ENCODE peak calls at places on chromosome 9, in ten cellular contexts. One of them, this sample, is unnamed. For H3K4me1, the result is how much of the 10 kb centered on the place peaks cover.

GRCh38 chr9:125990186-125990792 is 243.1 kb downstream of the PBX3 start:
- DNase-seq in cardiac muscle cell: no peak
- DNase-seq in psoas muscle: peak
- DNase-seq in adrenal gland: peak
- DNase-seq in OCI-LY7: no peak
- DNase-seq in PC-3: no peak
- DNase-seq in endodermal cell: peak
- DNase-seq in tibial nerve: no peak
- DNase-seq in astrocyte: no peak
- DNase-seq in tibial artery: peak
- DNase-seq in this sample: no peak

GRCh38 chr9:27308691-27309390 is 11.9 kb upstream of the EQTN start:
- DNase-seq in cardiac muscle cell: no peak
- DNase-seq in psoas muscle: no peak
- DNase-seq in adrenal gland: no peak
- DNase-seq in OCI-LY7: no peak
- DNase-seq in PC-3: no peak
- DNase-seq in endodermal cell: peak
- DNase-seq in tibial nerve: no peak
- DNase-seq in astrocyte: no peak
- DNase-seq in tibial artery: no peak
- DNase-seq in this sample: no peak

GRCh38 chr9:130903194-130904069 is 6.8 kb upstream of the QRFP start:
- DNase-seq in cardiac muscle cell: no peak
- DNase-seq in psoas muscle: no peak
- DNase-seq in adrenal gland: no peak
- DNase-seq in OCI-LY7: no peak
- DNase-seq in PC-3: no peak
- DNase-seq in endodermal cell: no peak
- DNase-seq in tibial nerve: no peak
- DNase-seq in astrocyte: no peak
- DNase-seq in tibial artery: no peak
- DNase-seq in this sample: no peak

GRCh38 chr9:591292-591691 is 250.2 kb upstream of the DMRT1 start:
- DNase-seq in cardiac muscle cell: peak
- DNase-seq in psoas muscle: peak
- DNase-seq in adrenal gland: no peak
- DNase-seq in OCI-LY7: no peak
- DNase-seq in PC-3: peak
- DNase-seq in endodermal cell: no peak
- DNase-seq in tibial nerve: no peak
- DNase-seq in astrocyte: no peak
- DNase-seq in tibial artery: no peak
- DNase-seq in this sample: no peak

GRCh38 chr9:4079346-4079745 is 220.5 kb downstream of the GLIS3 start:
- DNase-seq in cardiac muscle cell: no peak
- DNase-seq in psoas muscle: no peak
- DNase-seq in adrenal gland: no peak
- DNase-seq in OCI-LY7: no peak
- DNase-seq in PC-3: no peak
- DNase-seq in endodermal cell: no peak
- DNase-seq in tibial nerve: no peak
- DNase-seq in astrocyte: no peak
- DNase-seq in tibial artery: no peak
- DNase-seq in this sample: no peak

GRCh38 chr9:93039976-93040375 is 18.5 kb upstream of the SUSD3 start:
- DNase-seq in cardiac muscle cell: no peak
- DNase-seq in psoas muscle: no peak
- DNase-seq in adrenal gland: no peak
- DNase-seq in OCI-LY7: no peak
- DNase-seq in PC-3: no peak
- DNase-seq in endodermal cell: no peak
- DNase-seq in tibial nerve: no peak
- DNase-seq in astrocyte: no peak
- DNase-seq in tibial artery: no peak
- DNase-seq in this sample: no peak

GRCh38 chr9:110464321-110464720 is 115.2 kb downstream of the SVEP1 start:
- DNase-seq in cardiac muscle cell: no peak
- DNase-seq in psoas muscle: no peak
- DNase-seq in adrenal gland: no peak
- DNase-seq in OCI-LY7: peak
- DNase-seq in PC-3: no peak
- DNase-seq in endodermal cell: peak
- DNase-seq in tibial nerve: no peak
- DNase-seq in astrocyte: no peak
- DNase-seq in tibial artery: no peak
- DNase-seq in this sample: no peak

GRCh38 chr9:114416290-114416689 is 28.5 kb upstream of the AKNA start:
- DNase-seq in cardiac muscle cell: no peak
- DNase-seq in psoas muscle: no peak
- DNase-seq in adrenal gland: no peak
- DNase-seq in OCI-LY7: no peak
- DNase-seq in PC-3: no peak
- DNase-seq in endodermal cell: no peak
- DNase-seq in tibial nerve: no peak
- DNase-seq in astrocyte: no peak
- DNase-seq in tibial artery: no peak
- DNase-seq in this sample: no peak

GRCh38 chr9:134967547-134967930 is 49.8 kb upstream of the FCN1 start:
- DNase-seq in cardiac muscle cell: no peak
- DNase-seq in psoas muscle: peak
- DNase-seq in adrenal gland: no peak
- DNase-seq in OCI-LY7: no peak
- DNase-seq in PC-3: no peak
- DNase-seq in endodermal cell: peak
- DNase-seq in tibial nerve: no peak
- DNase-seq in astrocyte: no peak
- DNase-seq in tibial artery: peak
- DNase-seq in this sample: peak

GRCh38 chr9:95057121-95057520 is 260.4 kb downstream of the FANCC start:
- DNase-seq in cardiac muscle cell: no peak
- DNase-seq in psoas muscle: no peak
- DNase-seq in adrenal gland: no peak
- DNase-seq in OCI-LY7: no peak
- DNase-seq in PC-3: no peak
- DNase-seq in endodermal cell: no peak
- DNase-seq in tibial nerve: no peak
- DNase-seq in astrocyte: peak
- DNase-seq in tibial artery: no peak
- DNase-seq in this sample: no peak

GRCh38 chr9:87798276-87798833 is 72.4 kb downstream of the CTSL start:
- DNase-seq in cardiac muscle cell: no peak
- DNase-seq in psoas muscle: no peak
- DNase-seq in adrenal gland: no peak
- DNase-seq in OCI-LY7: no peak
- DNase-seq in PC-3: peak
- DNase-seq in endodermal cell: no peak
- DNase-seq in tibial nerve: no peak
- DNase-seq in astrocyte: no peak
- DNase-seq in tibial artery: no peak
- DNase-seq in this sample: no peak

GRCh38 chr9:87800456-87800855 is 74.5 kb downstream of the CTSL start:
- DNase-seq in cardiac muscle cell: no peak
- DNase-seq in psoas muscle: no peak
- DNase-seq in adrenal gland: no peak
- DNase-seq in OCI-LY7: no peak
- DNase-seq in PC-3: no peak
- DNase-seq in endodermal cell: no peak
- DNase-seq in tibial nerve: no peak
- DNase-seq in astrocyte: no peak
- DNase-seq in tibial artery: no peak
- DNase-seq in this sample: no peak

GRCh38 chr9:87803166-87803565 is 77.2 kb downstream of the CTSL start:
- DNase-seq in cardiac muscle cell: no peak
- DNase-seq in psoas muscle: no peak
- DNase-seq in adrenal gland: no peak
- DNase-seq in OCI-LY7: no peak
- DNase-seq in PC-3: no peak
- DNase-seq in endodermal cell: no peak
- DNase-seq in tibial nerve: no peak
- DNase-seq in astrocyte: no peak
- DNase-seq in tibial artery: no peak
- DNase-seq in this sample: no peak

GRCh38 chr9:87799503-87799902 is 73.6 kb downstream of the CTSL start:
- DNase-seq in cardiac muscle cell: no peak
- DNase-seq in psoas muscle: no peak
- DNase-seq in adrenal gland: no peak
- DNase-seq in OCI-LY7: no peak
- DNase-seq in PC-3: no peak
- DNase-seq in endodermal cell: no peak
- DNase-seq in tibial nerve: no peak
- DNase-seq in astrocyte: no peak
- DNase-seq in tibial artery: no peak
- DNase-seq in this sample: no peak

GRCh38 chr9:87801013-87801412 is 75.1 kb downstream of the CTSL start:
- DNase-seq in cardiac muscle cell: no peak
- DNase-seq in psoas muscle: no peak
- DNase-seq in adrenal gland: no peak
- DNase-seq in OCI-LY7: no peak
- DNase-seq in PC-3: no peak
- DNase-seq in endodermal cell: no peak
- DNase-seq in tibial nerve: no peak
- DNase-seq in astrocyte: no peak
- DNase-seq in tibial artery: no peak
- DNase-seq in this sample: no peak
- TF ChIP-seq CTCF in cardiac muscle cell: no peak
- TF ChIP-seq CTCF in psoas muscle: no peak
- TF ChIP-seq CTCF in adrenal gland: no peak
- TF ChIP-seq CTCF in OCI-LY7: no peak
- TF ChIP-seq CTCF in PC-3: no peak
- TF ChIP-seq CTCF in endodermal cell: no peak
- TF ChIP-seq CTCF in tibial nerve: no peak
- TF ChIP-seq CTCF in astrocyte: no peak
- TF ChIP-seq CTCF in tibial artery: no peak
- TF ChIP-seq CTCF in this sample: no peak

DNA sequence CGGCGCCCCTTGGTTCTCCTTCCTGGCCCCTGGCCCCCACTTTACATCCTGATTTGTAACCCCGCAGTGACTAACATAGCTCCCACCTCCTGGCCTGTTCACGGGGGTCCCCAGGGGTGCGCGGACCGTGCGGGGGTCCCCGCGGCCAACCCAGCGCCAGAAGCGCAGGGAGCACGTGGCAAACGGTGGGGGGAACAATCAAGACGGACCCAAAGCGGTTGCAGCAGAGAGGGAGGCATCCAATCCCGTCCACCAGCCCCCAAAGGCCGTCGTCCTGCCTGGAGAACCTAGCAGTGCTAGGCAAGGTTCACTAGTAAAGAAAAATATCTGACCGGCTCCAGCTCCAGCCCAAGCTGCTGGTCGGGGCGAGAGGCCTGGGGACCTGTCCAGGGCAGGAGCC is 201.5 kb downstream of the AUH start:
- DNase-seq in cardiac muscle cell: no peak
- DNase-seq in psoas muscle: no peak
- DNase-seq in adrenal gland: no peak
- DNase-seq in OCI-LY7: no peak
- DNase-seq in PC-3: no peak
- DNase-seq in endodermal cell: no peak
- DNase-seq in tibial nerve: no peak
- DNase-seq in astrocyte: no peak
- DNase-seq in tibial artery: no peak
- DNase-seq in this sample: no peak
- H3K27ac ChIP-seq in cardiac muscle cell: no peak
- H3K27ac ChIP-seq in psoas muscle: peak
- H3K27ac ChIP-seq in adrenal gland: peak
- H3K27ac ChIP-seq in OCI-LY7: no peak
- H3K27ac ChIP-seq in PC-3: no peak
- H3K27ac ChIP-seq in endodermal cell: no peak
- H3K27ac ChIP-seq in tibial nerve: peak
- H3K27ac ChIP-seq in astrocyte: no peak
- H3K27ac ChIP-seq in tibial artery: no peak
- H3K27ac ChIP-seq in this sample: no peak

DNA sequence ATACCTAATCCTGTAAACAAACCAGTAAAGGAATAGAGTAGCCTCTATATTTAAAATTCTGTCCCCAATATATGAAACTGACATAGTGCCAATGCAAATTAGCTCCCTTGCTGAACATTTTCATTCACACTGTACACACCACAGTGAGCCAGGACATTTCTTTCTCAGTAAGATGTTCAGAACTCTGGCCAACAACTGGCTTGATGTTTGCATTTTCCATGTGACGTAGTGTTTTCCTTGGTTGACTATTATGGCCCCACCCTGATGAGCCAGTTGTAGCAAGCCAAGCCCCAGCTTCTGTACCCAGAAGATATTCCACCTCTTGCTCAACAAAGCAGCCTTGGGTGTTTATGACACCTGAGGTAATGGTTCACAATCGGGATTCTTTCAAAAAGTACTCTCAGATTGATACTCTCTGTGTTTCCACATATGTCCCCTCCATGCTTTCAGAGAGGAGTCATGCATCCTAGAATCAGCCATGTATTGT is 17.7 kb upstream of the ANXA1 start:
- DNase-seq in cardiac muscle cell: no peak
- DNase-seq in psoas muscle: no peak
- DNase-seq in adrenal gland: no peak
- DNase-seq in OCI-LY7: no peak
- DNase-seq in PC-3: peak
- DNase-seq in endodermal cell: no peak
- DNase-seq in tibial nerve: no peak
- DNase-seq in astrocyte: no peak
- DNase-seq in tibial artery: no peak
- DNase-seq in this sample: no peak
- H3K4me1 ChIP-seq in cardiac muscle cell: under half
- H3K4me1 ChIP-seq in psoas muscle: under half
- H3K4me1 ChIP-seq in adrenal gland: under half
- H3K4me1 ChIP-seq in OCI-LY7: under half
- H3K4me1 ChIP-seq in PC-3: half or more
- H3K4me1 ChIP-seq in endodermal cell: under half
- H3K4me1 ChIP-seq in tibial nerve: under half
- H3K4me1 ChIP-seq in astrocyte: under half
- H3K4me1 ChIP-seq in tibial artery: under half
- H3K4me1 ChIP-seq in this sample: under half

GRCh38 chr9:78958887-78959286 is 612.9 kb upstream of the TLE4 start:
- DNase-seq in cardiac muscle cell: no peak
- DNase-seq in psoas muscle: no peak
- DNase-seq in adrenal gland: no peak
- DNase-seq in OCI-LY7: peak
- DNase-seq in PC-3: no peak
- DNase-seq in endodermal cell: no peak
- DNase-seq in tibial nerve: no peak
- DNase-seq in astrocyte: no peak
- DNase-seq in tibial artery: no peak
- DNase-seq in this sample: no peak
- TF ChIP-seq CTCF in cardiac muscle cell: no peak
- TF ChIP-seq CTCF in psoas muscle: no peak
- TF ChIP-seq CTCF in adrenal gland: no peak
- TF ChIP-seq CTCF in OCI-LY7: peak
- TF ChIP-seq CTCF in PC-3: peak
- TF ChIP-seq CTCF in endodermal cell: peak
- TF ChIP-seq CTCF in tibial nerve: no peak
- TF ChIP-seq CTCF in astrocyte: no peak
- TF ChIP-seq CTCF in tibial artery: no peak
- TF ChIP-seq CTCF in this sample: no peak

GRCh38 chr9:129679537-129679936 is 14.1 kb downstream of the PRRX2 start:
- DNase-seq in cardiac muscle cell: no peak
- DNase-seq in psoas muscle: no peak
- DNase-seq in adrenal gland: no peak
- DNase-seq in OCI-LY7: no peak
- DNase-seq in PC-3: no peak
- DNase-seq in endodermal cell: no peak
- DNase-seq in tibial nerve: no peak
- DNase-seq in astrocyte: no peak
- DNase-seq in tibial artery: no peak
- DNase-seq in this sample: no peak
- H3K27ac ChIP-seq in cardiac muscle cell: no peak
- H3K27ac ChIP-seq in psoas muscle: no peak
- H3K27ac ChIP-seq in adrenal gland: no peak
- H3K27ac ChIP-seq in OCI-LY7: no peak
- H3K27ac ChIP-seq in PC-3: no peak
- H3K27ac ChIP-seq in endodermal cell: no peak
- H3K27ac ChIP-seq in tibial nerve: no peak
- H3K27ac ChIP-seq in astrocyte: no peak
- H3K27ac ChIP-seq in tibial artery: no peak
- H3K27ac ChIP-seq in this sample: no peak

GRCh38 chr9:81661339-81661738 is 28.0 kb downstream of the TLE1 start:
- DNase-seq in cardiac muscle cell: no peak
- DNase-seq in psoas muscle: no peak
- DNase-seq in adrenal gland: no peak
- DNase-seq in OCI-LY7: no peak
- DNase-seq in PC-3: no peak
- DNase-seq in endodermal cell: no peak
- DNase-seq in tibial nerve: no peak
- DNase-seq in astrocyte: no peak
- DNase-seq in tibial artery: no peak
- DNase-seq in this sample: no peak
- H3K4me1 ChIP-seq in cardiac muscle cell: under half
- H3K4me1 ChIP-seq in psoas muscle: under half
- H3K4me1 ChIP-seq in adrenal gland: under half
- H3K4me1 ChIP-seq in OCI-LY7: under half
- H3K4me1 ChIP-seq in PC-3: under half
- H3K4me1 ChIP-seq in endodermal cell: under half
- H3K4me1 ChIP-seq in tibial nerve: under half
- H3K4me1 ChIP-seq in astrocyte: under half
- H3K4me1 ChIP-seq in tibial artery: under half
- H3K4me1 ChIP-seq in this sample: under half

This sample was measured in suprapubic skin.